ENCODE peak calls at places on chromosome 21, in eight cellular contexts. R is uterus, V is right lobe of liver, A is ovary, Z is stomach, L is tibial nerve, S is sigmoid colon, Q is adrenal gland. D is an unnamed sample. For H3K4me1, the result is how much of the 10 kb centered on the place peaks cover.

GRCh38 chr21:46436586-46436985 is 22.1 kb upstream of the DIP2A start:
- DNase-seq in R (no peak), Z (no peak), Q (no peak), A (no peak), V (no peak), L (no peak), S (no peak), D (no peak)

GRCh38 chr21:28159396-28159795 is 833.3 kb downstream of the LTN1 start:
- DNase-seq in R (no peak), S (no peak), Q (no peak), V (no peak), Z (no peak), L (no peak), A (no peak), D (no peak)

GRCh38 chr21:44383216-44383615 is 29.8 kb downstream of the TRPM2 start:
- DNase-seq in V (no peak), Z (no peak), L (no peak), A (no peak), Q (no peak), R (no peak), S (no peak), D (no peak)

GRCh38 chr21:20343186-20343585 is 655.0 kb upstream of the NCAM2 start:
- DNase-seq in S (no peak), A (no peak), R (no peak), V (no peak), Z (no peak), L (no peak), Q (no peak), D (no peak)

GRCh38 chr21:45138199-45139002 is 64.0 kb downstream of the ADARB1 start:
- DNase-seq in R (peak), A (no peak), Q (peak), Z (peak), S (peak), V (peak), L (peak), D (peak)

GRCh38 chr21:45354970-45355369 is 50.0 kb upstream of the COL18A1 start:
- DNase-seq in R (no peak), Z (no peak), Q (no peak), V (no peak), S (no peak), L (no peak), A (no peak), D (no peak)

GRCh38 chr21:44087426-44088400 is 19.5 kb upstream of the PWP2 start:
- DNase-seq in L (no peak), Q (peak), Z (peak), S (no peak), V (no peak), R (no peak), A (no peak), D (no peak)

GRCh38 chr21:45787371-45787770 is 143.8 kb downstream of the PCBP3 start:
- DNase-seq in V (no peak), Q (no peak), A (no peak), L (no peak), Z (no peak), R (no peak), S (no peak), D (no peak)

GRCh38 chr21:15774590-15774989 is 44.8 kb downstream of the USP25 start:
- DNase-seq in Z (no peak), L (no peak), Q (no peak), A (no peak), V (no peak), R (no peak), S (no peak), D (no peak)

GRCh38 chr21:45074048-45074817 is at the start of gene ADARB1:
- DNase-seq in Z (peak), V (peak), L (no peak), R (peak), A (peak), S (peak), Q (peak), D (peak)

GRCh38 chr21:45013271-45013841 is 61.0 kb upstream of the ADARB1 start:
- DNase-seq in L (no peak), Q (no peak), A (no peak), Z (no peak), R (no peak), V (no peak), S (peak), D (no peak)

GRCh38 chr21:46431448-46431847 is 27.2 kb upstream of the DIP2A start:
- DNase-seq in Q (peak), R (no peak), Z (no peak), L (no peak), A (no peak), S (no peak), V (no peak), D (no peak)

GRCh38 chr21:44428281-44428942 is 26.9 kb upstream of the LRRC3 start:
- DNase-seq in Z (peak), S (peak), R (no peak), A (peak), V (peak), L (no peak), Q (peak), D (no peak)

GRCh38 chr21:35204850-35205564 is 155.9 kb upstream of the RUNX1 start:
- DNase-seq in L (no peak), S (peak), A (peak), V (peak), R (peak), Z (peak), Q (peak), D (peak)

GRCh38 chr21:43305811-43306311 is 121.1 kb downstream of the SIK1 start:
- DNase-seq in A (no peak), V (no peak), S (peak), R (no peak), Q (no peak), L (no peak), Z (no peak), D (no peak)

GRCh38 chr21:39084979-39085729 is 98.1 kb downstream of the PSMG1 start:
- DNase-seq in A (no peak), Z (no peak), Q (no peak), V (no peak), S (no peak), L (no peak), R (no peak), D (peak)

GRCh38 chr21:28426545-28426944 is 566.1 kb downstream of the LTN1 start:
- DNase-seq in L (no peak), V (no peak), A (no peak), R (no peak), S (no peak), Z (no peak), Q (no peak), D (no peak)

GRCh38 chr21:43959231-43960041 is 52.7 kb upstream of the TRAPPC10 start:
- DNase-seq in A (no peak), L (no peak), V (peak), S (no peak), R (no peak), Q (no peak), Z (no peak), D (no peak)

GRCh38 chr21:32088471-32088870 is 190.4 kb downstream of the MIS18A start:
- DNase-seq in A (no peak), S (no peak), Z (no peak), R (no peak), L (no peak), V (no peak), Q (no peak), D (no peak)

GRCh38 chr21:28767523-28767922 is 225.2 kb downstream of the LTN1 start:
- DNase-seq in Q (no peak), V (no peak), S (no peak), Z (no peak), L (no peak), R (no peak), A (no peak), D (no peak)

GRCh38 chr21:27129215-27129614 is 162.3 kb upstream of the ADAMTS5 start:
- DNase-seq in V (no peak), Q (no peak), Z (no peak), R (no peak), A (no peak), S (no peak), L (no peak), D (no peak)

GRCh38 chr21:32392880-32393676 is at the start of gene URB1:
- DNase-seq in Q (peak), V (peak), L (peak), Z (peak), R (peak), S (peak), A (peak), D (peak)

GRCh38 chr21:27741736-27742135 is 774.8 kb upstream of the ADAMTS5 start:
- DNase-seq in R (no peak), A (no peak), Q (no peak), S (no peak), L (no peak), V (no peak), Z (no peak), D (no peak)

GRCh38 chr21:25579402-25580016 is 27.8 kb downstream of the MRPL39 start:
- DNase-seq in Z (no peak), Q (no peak), L (no peak), A (no peak), S (no peak), R (no peak), V (no peak), D (no peak)

GRCh38 chr21:25584833-25585232 is 22.4 kb downstream of the MRPL39 start:
- DNase-seq in R (no peak), S (no peak), V (no peak), Q (no peak), Z (no peak), A (no peak), L (no peak), D (no peak)

GRCh38 chr21:25583370-25584133 is 23.7 kb downstream of the MRPL39 start:
- DNase-seq in L (no peak), Q (no peak), Z (no peak), V (no peak), S (no peak), R (no peak), A (no peak), D (no peak)

GRCh38 chr21:25582888-25583287 is 24.4 kb downstream of the MRPL39 start:
- DNase-seq in V (no peak), S (no peak), Q (no peak), Z (no peak), L (no peak), R (no peak), A (no peak), D (no peak)

DNA sequence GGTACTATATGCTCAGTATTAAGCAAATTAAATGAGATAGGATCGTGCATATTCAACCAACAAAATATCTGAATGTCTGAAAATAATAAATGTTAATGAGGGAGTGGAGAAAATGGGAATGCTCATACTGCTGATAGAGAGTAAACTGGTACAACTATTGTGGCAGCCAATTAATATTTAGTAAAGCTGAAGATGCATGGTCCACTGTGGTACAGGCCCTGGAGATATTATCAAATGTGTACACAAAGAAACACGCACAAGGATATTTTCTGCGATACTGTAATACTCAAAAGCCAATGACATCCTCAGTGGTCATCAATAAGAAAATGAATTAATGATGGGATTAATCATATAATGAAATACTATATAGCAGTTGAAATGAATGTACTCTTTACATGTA is 25.1 kb downstream of the MRPL39 start:
- DNase-seq in L (no peak), A (no peak), Z (no peak), S (no peak), V (no peak), Q (no peak), R (no peak), D (no peak)
- TF ChIP-seq POLR2A in L (no peak), A (no peak), Z (no peak), S (no peak), V (no peak), Q (no peak), R (no peak), D (no peak)

DNA sequence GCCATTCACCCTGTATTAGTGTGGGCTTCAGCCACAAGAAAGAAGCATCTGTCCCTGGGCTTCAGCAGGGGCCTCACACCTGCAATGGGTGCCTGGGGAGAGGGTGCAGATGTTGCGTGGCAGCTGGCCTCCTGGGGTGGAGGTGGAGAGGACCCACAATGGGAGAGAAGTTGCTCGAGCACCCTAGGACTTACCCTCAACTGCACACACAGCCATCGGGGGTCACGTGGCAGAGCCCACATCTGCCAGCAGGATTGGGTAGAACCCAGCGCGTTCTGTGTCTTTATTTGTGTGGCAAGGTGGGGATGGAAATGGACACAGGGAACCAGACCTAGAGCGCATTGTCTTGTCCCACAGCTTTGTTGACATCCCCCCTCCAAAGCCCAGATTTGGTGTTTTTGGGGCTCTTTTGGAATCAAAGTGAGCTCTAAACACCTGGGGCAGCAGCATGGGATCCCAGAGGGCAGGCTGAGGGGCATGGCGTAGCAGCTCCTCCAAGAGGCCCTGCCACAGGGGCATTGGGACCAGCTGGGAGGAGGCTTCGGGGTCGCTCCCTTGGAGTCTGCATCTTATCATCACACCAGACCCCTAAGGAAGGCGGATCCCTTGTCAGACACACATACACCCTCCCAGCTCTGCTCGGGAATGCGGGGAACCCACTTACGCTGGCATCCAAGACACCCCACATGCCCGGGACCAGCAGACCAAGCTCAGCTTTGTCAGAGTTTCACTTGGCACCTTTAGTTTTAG is 5.1 kb downstream of the ABCG1 start:
- DNase-seq in Z (no peak), L (no peak), Q (peak), V (no peak), S (peak), R (no peak), A (no peak), D (no peak)
- H3K4me1 ChIP-seq in Z (under half), L (under half), Q (under half), V (under half), S (half or more), R (under half), A (under half), D (under half)

DNA sequence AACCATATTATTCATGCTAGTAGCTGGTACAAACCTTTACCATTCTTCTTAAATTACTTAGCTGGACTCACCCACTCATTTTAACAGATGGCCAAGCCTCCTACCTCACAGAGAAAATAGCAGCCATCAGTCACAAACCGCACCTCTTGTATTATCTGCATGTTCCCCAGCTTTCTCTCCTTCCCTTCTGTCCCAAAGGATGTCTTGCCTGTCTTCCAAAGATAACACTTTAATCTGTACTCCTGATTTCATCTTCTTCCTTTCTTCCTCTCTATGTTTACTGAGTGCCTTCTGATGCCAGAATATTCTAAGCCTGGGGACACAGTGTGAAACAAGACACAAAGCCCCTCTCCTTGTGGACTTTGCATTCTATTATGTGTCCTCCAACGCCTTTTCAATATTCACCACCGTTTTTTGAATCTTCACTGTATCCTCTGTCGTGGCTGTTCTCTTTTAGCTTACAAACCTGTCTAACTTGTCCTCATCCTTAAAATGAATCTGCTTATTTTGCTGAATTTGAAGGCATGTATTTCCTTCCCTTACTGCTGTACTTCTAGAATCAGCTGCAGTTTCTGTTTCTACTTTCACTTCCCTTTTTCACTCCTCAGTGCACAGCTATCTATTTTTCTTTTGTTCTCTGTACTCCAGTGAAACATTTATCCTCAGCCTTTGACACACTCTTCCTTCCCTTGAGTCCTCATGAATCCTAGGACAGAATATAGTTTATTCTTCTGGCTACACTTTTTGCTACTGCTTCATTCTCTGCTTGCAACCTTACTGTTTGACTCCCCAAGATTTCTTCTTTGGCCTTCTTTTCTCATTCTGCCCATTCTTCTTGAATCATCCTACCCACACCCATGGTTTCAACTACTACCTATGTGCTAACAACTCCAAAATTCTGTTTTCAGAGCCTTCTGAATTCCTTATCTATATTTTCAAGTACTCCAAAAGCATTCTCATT is 216.9 kb upstream of the SAMSN1 start:
- DNase-seq in S (no peak), Q (no peak), A (no peak), Z (no peak), R (no peak), V (no peak), L (no peak), D (no peak)
- TF ChIP-seq POLR2A in S (no peak), Q (no peak), A (no peak), Z (no peak), R (no peak), V (no peak), L (no peak), D (no peak)

GRCh38 chr21:33947451-33948095 is 32.0 kb upstream of the ATP5PO start:
- DNase-seq in L (peak), S (peak), R (peak), Q (peak), A (peak), V (no peak), Z (peak), D (peak)
- H3K4me1 ChIP-seq in L (under half), S (under half), R (under half), Q (under half), A (under half), V (under half), Z (under half), D (under half)

GRCh38 chr21:33760641-33761103 is 118.4 kb downstream of the ITSN1 start:
- DNase-seq in S (no peak), Q (no peak), V (no peak), Z (no peak), R (no peak), L (no peak), A (no peak), D (no peak)

GRCh38 chr21:33767236-33767635 is 124.9 kb downstream of the ITSN1 start:
- DNase-seq in S (no peak), R (no peak), Z (no peak), L (no peak), V (no peak), Q (no peak), A (no peak), D (no peak)

GRCh38 chr21:33763573-33763881 is 121.2 kb downstream of the ITSN1 start:
- DNase-seq in Z (no peak), V (no peak), L (no peak), S (no peak), Q (no peak), A (no peak), R (no peak), D (no peak)

GRCh38 chr21:33762798-33763572 is 120.7 kb downstream of the ITSN1 start:
- DNase-seq in Z (no peak), A (no peak), V (no peak), Q (no peak), S (no peak), L (no peak), R (no peak), D (no peak)

DNA sequence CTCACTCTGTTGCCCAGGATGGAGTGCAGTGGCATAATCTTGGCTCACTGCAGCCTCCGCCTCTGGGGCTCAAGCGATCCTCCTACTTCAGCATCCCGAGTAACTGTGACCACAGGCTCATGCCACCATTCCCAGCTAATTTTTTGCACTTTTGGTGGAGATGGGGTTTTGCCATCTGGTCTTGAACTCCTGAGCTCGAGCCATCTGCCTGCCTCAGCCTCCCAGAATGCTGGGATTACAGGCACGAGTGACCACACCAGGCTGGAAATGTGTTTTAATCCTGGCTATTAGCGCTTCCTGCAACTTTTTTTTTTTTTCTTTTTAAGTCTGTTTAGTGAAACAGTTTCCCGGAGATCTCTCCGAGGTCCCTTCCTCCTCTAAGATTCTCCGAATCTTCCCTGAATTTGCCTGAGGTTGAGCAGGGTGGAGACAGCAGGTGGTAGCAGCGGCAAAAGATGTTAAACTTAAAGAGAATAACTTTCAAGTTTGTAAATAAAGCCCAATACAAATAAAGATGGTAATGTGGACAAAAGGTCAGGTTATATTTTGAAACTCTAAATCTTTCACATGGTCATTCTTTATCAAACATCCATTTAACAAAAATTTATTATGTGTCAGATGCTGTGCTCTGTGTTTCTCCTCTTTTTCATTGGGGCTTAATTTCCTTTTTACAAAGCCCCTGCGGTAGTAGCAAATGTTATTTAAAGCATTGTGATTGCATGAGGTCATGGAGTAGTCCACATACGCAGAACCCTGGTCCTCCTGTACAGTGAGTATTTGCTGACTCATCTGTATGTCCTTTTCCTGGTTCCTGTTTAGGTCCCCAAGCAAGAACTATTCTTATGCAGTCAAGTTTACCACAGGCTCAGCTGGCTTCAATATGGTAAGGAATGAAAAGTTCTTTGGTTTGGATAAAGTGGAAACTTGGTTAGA is 119.1 kb downstream of the ITSN1 start:
- DNase-seq in A (no peak), Q (no peak), S (no peak), R (peak), V (no peak), L (peak), Z (no peak), D (peak)
- TF ChIP-seq POLR2A in A (no peak), Q (no peak), S (no peak), R (no peak), V (no peak), L (no peak), Z (no peak), D (no peak)

GRCh38 chr21:41926068-41926806 is 27.6 kb downstream of the C2CD2 start:
- DNase-seq in L (no peak), Z (peak), S (peak), V (no peak), Q (no peak), A (no peak), R (no peak), D (no peak)
- H3K4me1 ChIP-seq in L (under half), Z (under half), S (half or more), V (under half), Q (half or more), A (under half), R (under half), D (under half)

GRCh38 chr21:37511848-37512247 is 145.3 kb downstream of the DYRK1A start:
- DNase-seq in V (no peak), Z (no peak), R (no peak), L (no peak), S (no peak), A (no peak), Q (no peak), D (no peak)
- TF ChIP-seq POLR2A in V (no peak), Z (no peak), R (no peak), L (no peak), S (no peak), A (no peak), Q (no peak), D (no peak)